ENCODE peak calls at places on chromosome 2, in four cellular contexts. One of them, this sample, is unnamed.
A peak's percentile ranks its signal among the peaks of the same experiment; 100 is the strongest.

GRCh38 chr2:69464575-69464974 is 27.3 kb upstream of the NFU1 start:
- DNase-seq in progenitor cell of endocrine pancreas: no peak
- DNase-seq in kidney epithelial cell: no peak
- DNase-seq in cardiac fibroblast: peak; percentile 90
- DNase-seq in this sample: no peak

GRCh38 chr2:169933124-169933711 is 106.0 kb downstream of the UBR3 start:
- DNase-seq in progenitor cell of endocrine pancreas: no peak
- DNase-seq in kidney epithelial cell: peak; percentile 10
- DNase-seq in cardiac fibroblast: peak; percentile 74
- DNase-seq in this sample: no peak

GRCh38 chr2:192087398-192087958 is 107.3 kb downstream of the TMEFF2 start:
- DNase-seq in progenitor cell of endocrine pancreas: no peak
- DNase-seq in kidney epithelial cell: peak; percentile 10
- DNase-seq in cardiac fibroblast: no peak
- DNase-seq in this sample: no peak

GRCh38 chr2:71878626-71879508 is 268.8 kb downstream of the CYP26B1 start:
- DNase-seq in progenitor cell of endocrine pancreas: no peak
- DNase-seq in kidney epithelial cell: no peak
- DNase-seq in cardiac fibroblast: no peak
- DNase-seq in this sample: no peak

GRCh38 chr2:3365219-3365618 is 12.4 kb downstream of the EIPR1 start:
- DNase-seq in progenitor cell of endocrine pancreas: no peak
- DNase-seq in kidney epithelial cell: no peak
- DNase-seq in cardiac fibroblast: no peak
- DNase-seq in this sample: no peak

GRCh38 chr2:73020657-73021370 is 50.7 kb downstream of the SFXN5 start:
- DNase-seq in progenitor cell of endocrine pancreas: no peak
- DNase-seq in kidney epithelial cell: peak; percentile 35
- DNase-seq in cardiac fibroblast: peak; percentile 90
- DNase-seq in this sample: no peak

GRCh38 chr2:190376591-190377245 is 31.4 kb upstream of the MFSD6 start:
- DNase-seq in progenitor cell of endocrine pancreas: no peak
- DNase-seq in kidney epithelial cell: no peak
- DNase-seq in cardiac fibroblast: no peak
- DNase-seq in this sample: no peak

GRCh38 chr2:201628545-201628944 is 14.8 kb downstream of the TMEM237 start:
- DNase-seq in progenitor cell of endocrine pancreas: no peak
- DNase-seq in kidney epithelial cell: no peak
- DNase-seq in cardiac fibroblast: no peak
- DNase-seq in this sample: no peak

GRCh38 chr2:237604960-237605359 is 14.4 kb upstream of the RAB17 start:
- DNase-seq in progenitor cell of endocrine pancreas: no peak
- DNase-seq in kidney epithelial cell: no peak
- DNase-seq in cardiac fibroblast: peak; percentile 61
- DNase-seq in this sample: no peak

GRCh38 chr2:128379021-128380005 is 60.6 kb upstream of the HS6ST1 start:
- DNase-seq in progenitor cell of endocrine pancreas: no peak
- DNase-seq in kidney epithelial cell: no peak
- DNase-seq in cardiac fibroblast: peak; percentile 67
- DNase-seq in this sample: no peak

GRCh38 chr2:126771094-126771493 is 115.1 kb downstream of the GYPC start:
- DNase-seq in progenitor cell of endocrine pancreas: no peak
- DNase-seq in kidney epithelial cell: no peak
- DNase-seq in cardiac fibroblast: no peak
- DNase-seq in this sample: no peak

GRCh38 chr2:219073413-219074129 is 12.8 kb upstream of the IHH start:
- DNase-seq in progenitor cell of endocrine pancreas: no peak
- DNase-seq in kidney epithelial cell: peak; percentile 26
- DNase-seq in cardiac fibroblast: peak; percentile 79
- DNase-seq in this sample: no peak

GRCh38 chr2:146189541-146189940 is 1655.3 kb upstream of the ACVR2A start:
- DNase-seq in progenitor cell of endocrine pancreas: no peak
- DNase-seq in kidney epithelial cell: no peak
- DNase-seq in cardiac fibroblast: no peak
- DNase-seq in this sample: no peak

GRCh38 chr2:43464546-43464945 is 131.3 kb downstream of the THADA start:
- DNase-seq in progenitor cell of endocrine pancreas: no peak
- DNase-seq in kidney epithelial cell: no peak
- DNase-seq in cardiac fibroblast: peak; percentile 82
- DNase-seq in this sample: no peak

GRCh38 chr2:190714958-190715357 is 66.1 kb downstream of the NAB1 start:
- DNase-seq in progenitor cell of endocrine pancreas: no peak
- DNase-seq in kidney epithelial cell: no peak
- DNase-seq in cardiac fibroblast: peak; percentile 36
- DNase-seq in this sample: no peak

GRCh38 chr2:11092693-11093335 is 62.5 kb upstream of the SLC66A3 start:
- DNase-seq in progenitor cell of endocrine pancreas: no peak
- DNase-seq in kidney epithelial cell: no peak
- DNase-seq in cardiac fibroblast: no peak
- DNase-seq in this sample: no peak

GRCh38 chr2:96241901-96242611 is 23.7 kb downstream of the TMEM127 start:
- DNase-seq in progenitor cell of endocrine pancreas: no peak
- DNase-seq in kidney epithelial cell: no peak
- DNase-seq in cardiac fibroblast: peak; percentile 92
- DNase-seq in this sample: peak; percentile 91

GRCh38 chr2:62016957-62017356 is 111.5 kb downstream of the COMMD1 start:
- DNase-seq in progenitor cell of endocrine pancreas: no peak
- DNase-seq in kidney epithelial cell: no peak
- DNase-seq in cardiac fibroblast: no peak
- DNase-seq in this sample: no peak

GRCh38 chr2:62010632-62011276 is 105.3 kb downstream of the COMMD1 start:
- DNase-seq in progenitor cell of endocrine pancreas: no peak
- DNase-seq in kidney epithelial cell: no peak
- DNase-seq in cardiac fibroblast: no peak
- DNase-seq in this sample: no peak

GRCh38 chr2:62014102-62014501 is 108.6 kb downstream of the COMMD1 start:
- DNase-seq in progenitor cell of endocrine pancreas: no peak
- DNase-seq in kidney epithelial cell: no peak
- DNase-seq in cardiac fibroblast: peak; percentile 74
- DNase-seq in this sample: no peak
- TF ChIP-seq CTCF in progenitor cell of endocrine pancreas: no peak
- TF ChIP-seq CTCF in kidney epithelial cell: no peak
- TF ChIP-seq CTCF in cardiac fibroblast: peak; percentile 31
- TF ChIP-seq CTCF in this sample: no peak

GRCh38 chr2:68122680-68122964 is 35.1 kb upstream of the PNO1 start:
- DNase-seq in progenitor cell of endocrine pancreas: no peak
- DNase-seq in kidney epithelial cell: no peak
- DNase-seq in cardiac fibroblast: no peak
- DNase-seq in this sample: no peak
- TF ChIP-seq CTCF in progenitor cell of endocrine pancreas: no peak
- TF ChIP-seq CTCF in kidney epithelial cell: no peak
- TF ChIP-seq CTCF in cardiac fibroblast: no peak
- TF ChIP-seq CTCF in this sample: peak; percentile 68

DNA sequence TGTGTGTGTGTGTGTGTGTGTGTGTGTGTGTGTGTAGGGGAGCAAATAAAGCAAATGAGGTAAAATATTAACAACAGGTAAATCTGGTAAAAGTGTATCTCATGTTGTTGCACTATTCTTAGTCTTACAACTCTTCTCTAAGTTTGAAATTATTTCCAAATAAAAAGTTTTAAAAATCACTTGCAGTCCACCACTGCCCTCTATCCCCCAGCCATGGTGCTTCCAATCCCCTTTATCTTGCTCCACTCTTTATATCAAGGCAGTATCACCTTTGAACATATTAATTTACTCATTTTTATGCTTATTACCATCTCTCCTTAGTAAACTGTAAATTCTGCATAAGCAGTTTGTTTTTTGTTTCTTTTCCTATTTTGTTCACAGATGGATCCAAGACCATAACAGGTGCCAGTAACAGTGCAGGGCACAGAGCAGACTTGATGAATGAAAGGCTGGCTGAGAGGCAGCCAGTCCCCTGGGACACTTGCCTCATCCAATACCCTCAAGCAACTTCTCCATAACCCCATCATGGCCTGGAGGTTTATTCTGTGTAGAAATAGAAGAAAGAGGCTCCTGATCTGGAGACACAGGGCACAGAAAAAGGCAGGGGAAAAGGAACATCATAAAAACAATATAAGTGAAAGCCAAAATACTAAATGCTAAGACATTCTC is 67.6 kb downstream of the LDAH start:
- DNase-seq in progenitor cell of endocrine pancreas: no peak
- DNase-seq in kidney epithelial cell: no peak
- DNase-seq in cardiac fibroblast: peak; percentile 7
- DNase-seq in this sample: no peak
- TF ChIP-seq CTCF in progenitor cell of endocrine pancreas: peak; percentile 14
- TF ChIP-seq CTCF in kidney epithelial cell: peak; percentile 26
- TF ChIP-seq CTCF in cardiac fibroblast: no peak
- TF ChIP-seq CTCF in this sample: no peak

GRCh38 chr2:57552885-57553284 is 493.7 kb upstream of the VRK2 start:
- DNase-seq in progenitor cell of endocrine pancreas: no peak
- DNase-seq in kidney epithelial cell: no peak
- DNase-seq in cardiac fibroblast: no peak
- DNase-seq in this sample: no peak
- TF ChIP-seq CTCF in progenitor cell of endocrine pancreas: no peak
- TF ChIP-seq CTCF in kidney epithelial cell: no peak
- TF ChIP-seq CTCF in cardiac fibroblast: no peak
- TF ChIP-seq CTCF in this sample: no peak

GRCh38 chr2:95203911-95204310 is 3.4 kb upstream of the ZNF892 start:
- DNase-seq in progenitor cell of endocrine pancreas: no peak
- DNase-seq in kidney epithelial cell: no peak
- DNase-seq in cardiac fibroblast: no peak
- DNase-seq in this sample: no peak
- TF ChIP-seq CTCF in progenitor cell of endocrine pancreas: no peak
- TF ChIP-seq CTCF in kidney epithelial cell: no peak
- TF ChIP-seq CTCF in cardiac fibroblast: no peak
- TF ChIP-seq CTCF in this sample: no peak

GRCh38 chr2:58553937-58554336 is 312.8 kb upstream of the FANCL start:
- DNase-seq in progenitor cell of endocrine pancreas: no peak
- DNase-seq in kidney epithelial cell: no peak
- DNase-seq in cardiac fibroblast: no peak
- DNase-seq in this sample: no peak
- TF ChIP-seq CTCF in progenitor cell of endocrine pancreas: peak; percentile 42
- TF ChIP-seq CTCF in kidney epithelial cell: peak; percentile 19
- TF ChIP-seq CTCF in cardiac fibroblast: peak; percentile 7
- TF ChIP-seq CTCF in this sample: peak; percentile 9

GRCh38 chr2:31434911-31435310 is 20.4 kb upstream of the XDH start:
- DNase-seq in progenitor cell of endocrine pancreas: no peak
- DNase-seq in kidney epithelial cell: no peak
- DNase-seq in cardiac fibroblast: peak; percentile 30
- DNase-seq in this sample: no peak
- TF ChIP-seq CTCF in progenitor cell of endocrine pancreas: peak; percentile 11
- TF ChIP-seq CTCF in kidney epithelial cell: no peak
- TF ChIP-seq CTCF in cardiac fibroblast: peak; percentile 27
- TF ChIP-seq CTCF in this sample: no peak

DNA sequence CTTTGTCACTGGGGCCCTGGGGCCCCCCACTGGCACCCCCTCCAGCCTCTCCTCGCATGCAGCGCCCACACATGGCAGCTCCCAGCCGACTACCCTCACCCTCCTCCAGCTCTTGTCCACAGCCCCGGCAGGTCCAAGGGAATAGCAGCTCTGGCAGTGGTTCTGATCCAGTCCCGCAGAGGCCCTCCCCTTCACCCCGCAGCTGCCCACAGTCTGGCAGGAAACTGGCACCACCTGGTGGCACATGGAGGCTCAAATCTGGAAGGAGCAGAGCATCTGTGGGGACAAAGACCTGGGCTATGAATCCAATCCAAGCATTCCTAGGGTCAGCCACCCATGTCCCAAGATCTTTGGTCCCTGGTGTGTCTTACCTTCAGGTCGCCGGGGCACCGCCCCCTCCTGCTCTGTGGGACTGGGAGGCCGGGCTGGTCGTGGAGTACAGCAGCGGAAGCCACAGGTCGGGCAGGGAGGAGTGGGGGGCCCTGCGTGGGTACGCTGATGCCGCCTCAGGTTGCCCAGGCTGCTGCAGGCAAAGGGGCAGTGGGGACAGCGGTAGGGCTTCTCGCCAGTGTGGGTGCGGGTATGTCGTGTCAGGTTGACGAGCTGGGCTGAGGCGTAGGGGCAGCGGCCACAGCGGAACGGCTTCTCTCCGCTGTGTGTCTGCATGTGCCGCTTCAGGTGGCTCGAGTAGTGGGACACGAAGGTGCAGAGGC is 2.3 kb downstream of the ZNF513 start:
- DNase-seq in progenitor cell of endocrine pancreas: no peak
- DNase-seq in kidney epithelial cell: no peak
- DNase-seq in cardiac fibroblast: no peak
- DNase-seq in this sample: no peak
- TF ChIP-seq CTCF in progenitor cell of endocrine pancreas: no peak
- TF ChIP-seq CTCF in kidney epithelial cell: peak; percentile 45
- TF ChIP-seq CTCF in cardiac fibroblast: no peak
- TF ChIP-seq CTCF in this sample: peak; percentile 12

GRCh38 chr2:84844141-84844540 is 36.7 kb downstream of the TRABD2A start:
- DNase-seq in progenitor cell of endocrine pancreas: no peak
- DNase-seq in kidney epithelial cell: no peak
- DNase-seq in cardiac fibroblast: no peak
- DNase-seq in this sample: no peak

GRCh38 chr2:84846732-84847131 is 34.2 kb downstream of the TRABD2A start:
- DNase-seq in progenitor cell of endocrine pancreas: no peak
- DNase-seq in kidney epithelial cell: no peak
- DNase-seq in cardiac fibroblast: peak; percentile 10
- DNase-seq in this sample: no peak

GRCh38 chr2:84849271-84849952 is 31.5 kb downstream of the TRABD2A start:
- DNase-seq in progenitor cell of endocrine pancreas: no peak
- DNase-seq in kidney epithelial cell: no peak
- DNase-seq in cardiac fibroblast: no peak
- DNase-seq in this sample: no peak

GRCh38 chr2:84847326-84848050 is 33.4 kb downstream of the TRABD2A start:
- DNase-seq in progenitor cell of endocrine pancreas: no peak
- DNase-seq in kidney epithelial cell: no peak
- DNase-seq in cardiac fibroblast: no peak
- DNase-seq in this sample: no peak

DNA sequence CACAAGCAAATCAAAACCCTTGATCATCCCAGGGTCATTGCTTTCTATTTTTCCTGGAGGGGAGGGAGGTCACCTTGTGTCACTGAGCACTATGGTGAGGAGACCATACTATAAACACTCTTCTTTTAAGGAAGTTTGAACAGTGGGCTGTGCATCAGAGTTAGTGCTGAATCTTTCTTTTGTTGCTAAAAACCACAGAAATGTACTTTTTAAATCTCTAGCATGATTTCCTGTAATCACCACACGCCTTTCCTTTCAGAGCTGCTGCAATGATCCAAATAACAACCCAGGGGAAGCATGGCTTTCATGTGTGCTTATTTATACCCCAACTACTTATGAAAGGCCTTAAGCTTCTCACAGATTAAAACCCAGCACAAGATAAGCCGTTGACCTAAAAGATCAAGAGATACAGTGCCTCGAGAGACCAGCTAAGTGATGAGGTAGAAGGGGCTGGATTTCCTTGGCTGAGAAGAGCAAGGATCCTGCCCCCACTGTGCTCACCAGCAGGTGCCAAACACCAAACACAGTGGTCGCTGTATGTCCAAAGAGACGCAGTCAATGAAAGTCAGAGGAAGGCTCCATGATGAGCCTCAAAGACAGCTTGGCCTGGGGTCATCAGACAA is 34.7 kb downstream of the TRABD2A start:
- DNase-seq in progenitor cell of endocrine pancreas: no peak
- DNase-seq in kidney epithelial cell: no peak
- DNase-seq in cardiac fibroblast: no peak
- DNase-seq in this sample: no peak
- TF ChIP-seq CTCF in progenitor cell of endocrine pancreas: no peak
- TF ChIP-seq CTCF in kidney epithelial cell: no peak
- TF ChIP-seq CTCF in cardiac fibroblast: no peak
- TF ChIP-seq CTCF in this sample: no peak

DNA sequence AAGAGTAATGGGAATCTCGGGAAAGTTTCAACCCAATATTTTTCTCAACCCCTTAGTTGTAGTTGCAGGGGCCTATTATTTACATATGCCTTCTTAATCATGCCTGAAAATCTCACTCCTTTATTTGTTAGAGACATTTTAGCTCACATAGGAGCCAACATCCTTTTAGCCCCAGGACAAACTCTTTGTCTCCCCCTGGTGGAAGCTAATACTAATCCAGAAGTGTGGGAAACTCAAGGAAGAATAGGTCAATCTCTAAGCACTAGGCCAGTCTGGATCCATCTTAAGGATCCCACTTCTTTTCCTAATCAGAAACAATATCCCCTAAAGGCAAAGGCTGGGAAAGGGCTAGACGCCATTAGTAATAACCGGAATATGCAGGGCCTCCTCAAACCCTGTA is 550.9 kb upstream of the PKDCC start:
- DNase-seq in progenitor cell of endocrine pancreas: no peak
- DNase-seq in kidney epithelial cell: no peak
- DNase-seq in cardiac fibroblast: peak; percentile 13
- DNase-seq in this sample: no peak
- TF ChIP-seq CTCF in progenitor cell of endocrine pancreas: peak; percentile 18
- TF ChIP-seq CTCF in kidney epithelial cell: peak; percentile 18
- TF ChIP-seq CTCF in cardiac fibroblast: peak; percentile 41
- TF ChIP-seq CTCF in this sample: no peak

This sample was measured in CD14-positive monocyte.